ENCODE peak calls at places on chromosome 1, in nine cellular contexts. One of them, this sample, is unnamed.

GRCh38 chr1:181351740-181352139 is 131.6 kb upstream of the CACNA1E start:
- DNase-seq in B cell: no peak
- DNase-seq in WTC11: no peak
- DNase-seq in BE2C: no peak
- DNase-seq in body of pancreas: no peak
- DNase-seq in HFFc6: no peak
- DNase-seq in CD4-positive, alpha-beta T cell: no peak
- DNase-seq in progenitor cell of endocrine pancreas: no peak
- DNase-seq in right lobe of liver: no peak
- DNase-seq in this sample: no peak

GRCh38 chr1:167548059-167548932 is 5.3 kb downstream of the CREG1 start:
- DNase-seq in progenitor cell of endocrine pancreas: no peak
- DNase-seq in body of pancreas: no peak
- DNase-seq in B cell: no peak
- DNase-seq in CD4-positive, alpha-beta T cell: no peak
- DNase-seq in BE2C: no peak
- DNase-seq in right lobe of liver: no peak
- DNase-seq in WTC11: no peak
- DNase-seq in HFFc6: peak; percentile 34
- DNase-seq in this sample: no peak

GRCh38 chr1:159091547-159092397 is 15.2 kb upstream of the AIM2 start:
- DNase-seq in WTC11: no peak
- DNase-seq in right lobe of liver: no peak
- DNase-seq in body of pancreas: no peak
- DNase-seq in BE2C: no peak
- DNase-seq in progenitor cell of endocrine pancreas: no peak
- DNase-seq in B cell: no peak
- DNase-seq in HFFc6: peak; percentile 77
- DNase-seq in CD4-positive, alpha-beta T cell: no peak
- DNase-seq in this sample: no peak

GRCh38 chr1:103190746-103191145 is 82.4 kb upstream of the COL11A1 start:
- DNase-seq in BE2C: no peak
- DNase-seq in WTC11: no peak
- DNase-seq in HFFc6: peak; percentile 24
- DNase-seq in right lobe of liver: no peak
- DNase-seq in CD4-positive, alpha-beta T cell: no peak
- DNase-seq in body of pancreas: no peak
- DNase-seq in progenitor cell of endocrine pancreas: no peak
- DNase-seq in B cell: no peak
- DNase-seq in this sample: no peak

GRCh38 chr1:33762962-33763361 is 100.9 kb upstream of the HMGB4 start:
- DNase-seq in body of pancreas: no peak
- DNase-seq in right lobe of liver: no peak
- DNase-seq in B cell: no peak
- DNase-seq in HFFc6: peak; percentile 22
- DNase-seq in CD4-positive, alpha-beta T cell: no peak
- DNase-seq in WTC11: no peak
- DNase-seq in progenitor cell of endocrine pancreas: no peak
- DNase-seq in BE2C: no peak
- DNase-seq in this sample: no peak

GRCh38 chr1:233127157-233127556 is 168.4 kb downstream of the PCNX2 start:
- DNase-seq in right lobe of liver: no peak
- DNase-seq in BE2C: no peak
- DNase-seq in CD4-positive, alpha-beta T cell: no peak
- DNase-seq in B cell: no peak
- DNase-seq in body of pancreas: no peak
- DNase-seq in WTC11: no peak
- DNase-seq in progenitor cell of endocrine pancreas: no peak
- DNase-seq in HFFc6: no peak
- DNase-seq in this sample: no peak

GRCh38 chr1:173478099-173478555 is 992 bp downstream of the PRDX6 start:
- DNase-seq in progenitor cell of endocrine pancreas: no peak
- DNase-seq in BE2C: no peak
- DNase-seq in CD4-positive, alpha-beta T cell: no peak
- DNase-seq in WTC11: no peak
- DNase-seq in right lobe of liver: peak; percentile 46
- DNase-seq in B cell: no peak
- DNase-seq in body of pancreas: peak; percentile 82
- DNase-seq in HFFc6: peak; percentile 63
- DNase-seq in this sample: no peak

GRCh38 chr1:71755441-71755840 is 526.9 kb downstream of the NEGR1 start:
- DNase-seq in HFFc6: no peak
- DNase-seq in B cell: no peak
- DNase-seq in WTC11: no peak
- DNase-seq in right lobe of liver: no peak
- DNase-seq in CD4-positive, alpha-beta T cell: no peak
- DNase-seq in progenitor cell of endocrine pancreas: no peak
- DNase-seq in BE2C: no peak
- DNase-seq in body of pancreas: no peak
- DNase-seq in this sample: no peak

GRCh38 chr1:229278120-229278741 is 7.3 kb downstream of the RAB4A start:
- DNase-seq in WTC11: no peak
- DNase-seq in progenitor cell of endocrine pancreas: no peak
- DNase-seq in HFFc6: no peak
- DNase-seq in right lobe of liver: no peak
- DNase-seq in CD4-positive, alpha-beta T cell: no peak
- DNase-seq in B cell: no peak
- DNase-seq in BE2C: peak; percentile 23
- DNase-seq in body of pancreas: no peak
- DNase-seq in this sample: no peak

DNA sequence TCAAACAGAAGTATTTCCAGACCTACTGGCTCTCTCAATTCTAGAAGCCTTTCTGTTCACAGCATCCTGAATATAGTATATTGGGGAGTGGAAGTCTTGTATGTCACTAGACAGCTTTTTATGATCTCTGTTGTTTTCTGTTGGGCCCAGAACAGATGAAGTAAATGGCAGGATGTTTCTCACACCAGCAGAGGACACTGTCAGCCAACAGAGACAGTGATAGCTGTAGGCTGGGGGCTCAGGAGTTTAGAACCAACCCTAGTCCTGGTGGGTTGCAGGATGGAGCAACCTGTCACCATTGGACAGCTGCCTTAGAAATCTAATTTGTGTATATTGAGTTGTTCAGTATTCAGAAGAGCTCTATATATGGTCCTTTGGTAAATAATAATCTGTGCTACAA is 16.9 kb downstream of the AGO1 start:
- DNase-seq in B cell: no peak
- DNase-seq in HFFc6: no peak
- DNase-seq in CD4-positive, alpha-beta T cell: no peak
- DNase-seq in BE2C: no peak
- DNase-seq in right lobe of liver: no peak
- DNase-seq in progenitor cell of endocrine pancreas: no peak
- DNase-seq in body of pancreas: no peak
- DNase-seq in WTC11: no peak
- DNase-seq in this sample: no peak
- TF ChIP-seq CTCF in B cell: no peak
- TF ChIP-seq CTCF in HFFc6: peak; percentile 16
- TF ChIP-seq CTCF in CD4-positive, alpha-beta T cell: no peak
- TF ChIP-seq CTCF in BE2C: no peak
- TF ChIP-seq CTCF in right lobe of liver: no peak
- TF ChIP-seq CTCF in progenitor cell of endocrine pancreas: no peak
- TF ChIP-seq CTCF in body of pancreas: no peak
- TF ChIP-seq CTCF in WTC11: no peak
- TF ChIP-seq CTCF in this sample: no peak

GRCh38 chr1:219871427-219872057 is 56.8 kb downstream of the SLC30A10 start:
- DNase-seq in BE2C: no peak
- DNase-seq in right lobe of liver: no peak
- DNase-seq in B cell: no peak
- DNase-seq in progenitor cell of endocrine pancreas: no peak
- DNase-seq in HFFc6: no peak
- DNase-seq in body of pancreas: no peak
- DNase-seq in WTC11: no peak
- DNase-seq in CD4-positive, alpha-beta T cell: no peak
- DNase-seq in this sample: no peak
- TF ChIP-seq CTCF in BE2C: no peak
- TF ChIP-seq CTCF in right lobe of liver: no peak
- TF ChIP-seq CTCF in B cell: no peak
- TF ChIP-seq CTCF in progenitor cell of endocrine pancreas: no peak
- TF ChIP-seq CTCF in HFFc6: no peak
- TF ChIP-seq CTCF in body of pancreas: no peak
- TF ChIP-seq CTCF in WTC11: no peak
- TF ChIP-seq CTCF in CD4-positive, alpha-beta T cell: no peak
- TF ChIP-seq CTCF in this sample: no peak

DNA sequence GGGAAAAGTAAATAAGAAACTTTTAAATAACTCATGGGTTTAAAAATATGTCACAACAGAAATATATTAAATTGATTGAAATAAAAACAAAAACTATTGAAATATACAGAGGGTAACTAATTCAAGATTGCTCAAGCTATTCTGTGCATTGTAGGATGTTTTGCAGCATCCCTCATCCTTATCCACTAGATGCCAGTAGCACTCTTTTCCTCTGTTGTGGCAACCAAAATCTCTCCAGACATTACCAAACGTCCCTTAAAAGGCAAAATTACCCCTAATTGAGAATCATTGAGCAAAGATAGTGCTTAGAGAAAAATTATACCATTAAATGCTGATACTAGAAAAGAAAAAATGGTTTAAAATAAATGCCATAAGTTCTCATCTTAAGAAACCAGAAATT is 682.6 kb downstream of the RWDD3 start:
- DNase-seq in body of pancreas: no peak
- DNase-seq in CD4-positive, alpha-beta T cell: no peak
- DNase-seq in HFFc6: no peak
- DNase-seq in WTC11: no peak
- DNase-seq in B cell: no peak
- DNase-seq in BE2C: peak; percentile 11
- DNase-seq in right lobe of liver: no peak
- DNase-seq in progenitor cell of endocrine pancreas: no peak
- DNase-seq in this sample: no peak
- TF ChIP-seq CTCF in body of pancreas: no peak
- TF ChIP-seq CTCF in CD4-positive, alpha-beta T cell: no peak
- TF ChIP-seq CTCF in HFFc6: no peak
- TF ChIP-seq CTCF in WTC11: no peak
- TF ChIP-seq CTCF in B cell: no peak
- TF ChIP-seq CTCF in BE2C: peak; percentile 70
- TF ChIP-seq CTCF in right lobe of liver: peak; percentile 62
- TF ChIP-seq CTCF in progenitor cell of endocrine pancreas: peak; percentile 51
- TF ChIP-seq CTCF in this sample: peak; percentile 59

DNA sequence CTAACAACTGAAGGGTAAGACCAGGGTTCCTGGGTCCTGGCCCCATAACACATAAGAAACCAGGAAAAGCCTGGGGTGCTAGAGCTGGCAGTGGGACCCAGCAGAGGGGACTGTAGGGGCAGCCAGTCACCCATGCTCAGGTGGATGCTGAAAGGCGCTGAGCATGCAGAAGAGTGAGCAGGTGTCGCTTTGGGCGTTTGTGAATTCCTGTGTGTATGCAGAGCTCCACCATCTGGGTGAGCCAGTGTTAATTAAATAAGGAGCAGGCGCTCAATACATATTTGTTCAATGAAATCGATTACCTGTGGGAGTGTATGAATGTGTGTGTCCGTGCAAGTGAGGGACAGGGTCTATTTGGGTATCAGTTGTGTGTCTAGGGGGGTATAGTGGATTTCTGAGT is 499 bp downstream of the C1QA start:
- DNase-seq in CD4-positive, alpha-beta T cell: no peak
- DNase-seq in BE2C: no peak
- DNase-seq in B cell: no peak
- DNase-seq in HFFc6: no peak
- DNase-seq in right lobe of liver: no peak
- DNase-seq in body of pancreas: no peak
- DNase-seq in progenitor cell of endocrine pancreas: no peak
- DNase-seq in WTC11: no peak
- DNase-seq in this sample: no peak
- TF ChIP-seq CTCF in CD4-positive, alpha-beta T cell: no peak
- TF ChIP-seq CTCF in BE2C: no peak
- TF ChIP-seq CTCF in B cell: no peak
- TF ChIP-seq CTCF in HFFc6: no peak
- TF ChIP-seq CTCF in right lobe of liver: no peak
- TF ChIP-seq CTCF in body of pancreas: peak; percentile 25
- TF ChIP-seq CTCF in progenitor cell of endocrine pancreas: no peak
- TF ChIP-seq CTCF in WTC11: no peak
- TF ChIP-seq CTCF in this sample: no peak

GRCh38 chr1:215517441-215517891 is 49.6 kb upstream of the KCTD3 start:
- DNase-seq in BE2C: no peak
- DNase-seq in progenitor cell of endocrine pancreas: no peak
- DNase-seq in right lobe of liver: no peak
- DNase-seq in HFFc6: peak; percentile 46
- DNase-seq in body of pancreas: no peak
- DNase-seq in B cell: no peak
- DNase-seq in WTC11: peak; percentile 22
- DNase-seq in CD4-positive, alpha-beta T cell: no peak
- DNase-seq in this sample: no peak
- TF ChIP-seq CTCF in BE2C: peak; percentile 45
- TF ChIP-seq CTCF in progenitor cell of endocrine pancreas: peak; percentile 26
- TF ChIP-seq CTCF in right lobe of liver: no peak
- TF ChIP-seq CTCF in HFFc6: peak; percentile 73
- TF ChIP-seq CTCF in body of pancreas: no peak
- TF ChIP-seq CTCF in B cell: no peak
- TF ChIP-seq CTCF in WTC11: no peak
- TF ChIP-seq CTCF in CD4-positive, alpha-beta T cell: no peak
- TF ChIP-seq CTCF in this sample: peak; percentile 44

GRCh38 chr1:230292739-230293720 is 133.1 kb downstream of the PGBD5 start:
- DNase-seq in body of pancreas: peak; percentile 32
- DNase-seq in right lobe of liver: no peak
- DNase-seq in CD4-positive, alpha-beta T cell: no peak
- DNase-seq in progenitor cell of endocrine pancreas: no peak
- DNase-seq in WTC11: no peak
- DNase-seq in HFFc6: no peak
- DNase-seq in BE2C: no peak
- DNase-seq in B cell: no peak
- DNase-seq in this sample: no peak
- TF ChIP-seq CTCF in body of pancreas: no peak
- TF ChIP-seq CTCF in right lobe of liver: no peak
- TF ChIP-seq CTCF in CD4-positive, alpha-beta T cell: no peak
- TF ChIP-seq CTCF in progenitor cell of endocrine pancreas: no peak
- TF ChIP-seq CTCF in WTC11: no peak
- TF ChIP-seq CTCF in HFFc6: no peak
- TF ChIP-seq CTCF in BE2C: no peak
- TF ChIP-seq CTCF in B cell: no peak
- TF ChIP-seq CTCF in this sample: no peak

DNA sequence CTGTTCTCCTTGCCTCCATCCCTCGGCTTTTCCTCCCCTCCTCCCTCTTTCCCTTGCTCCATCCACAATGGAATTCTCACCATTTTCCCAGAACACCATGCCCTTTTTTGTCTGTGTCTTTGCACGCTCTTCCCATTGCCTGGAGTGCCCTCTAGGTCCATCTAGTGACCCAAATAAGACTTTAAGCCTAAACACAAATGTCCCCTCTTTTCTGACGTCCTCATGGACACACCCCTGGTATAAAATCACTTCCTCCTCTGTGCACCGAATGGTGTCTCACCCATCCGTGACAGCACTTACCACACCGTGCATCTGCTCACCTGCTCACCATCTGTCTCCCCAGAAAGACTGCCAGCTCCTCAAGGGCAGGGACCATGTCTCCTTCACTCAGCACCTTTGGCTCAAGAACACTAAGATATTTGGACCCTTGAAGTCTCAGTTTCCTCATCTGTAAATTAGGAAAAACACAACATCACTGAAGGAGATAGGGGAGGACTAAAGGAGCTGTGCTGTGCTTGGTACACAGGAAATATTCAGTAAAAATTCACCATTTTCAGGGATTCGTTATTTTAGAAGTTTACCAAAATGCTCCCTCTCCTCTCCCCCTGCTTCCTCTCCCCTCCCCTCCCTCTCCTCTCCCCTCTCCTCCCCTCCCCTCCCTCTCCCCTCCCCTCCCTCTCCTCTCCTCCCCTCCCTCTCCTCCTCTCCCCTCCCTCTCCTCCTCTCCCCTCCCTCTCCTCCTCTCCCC is 23.7 kb upstream of the CPT2 start:
- DNase-seq in CD4-positive, alpha-beta T cell: no peak
- DNase-seq in progenitor cell of endocrine pancreas: no peak
- DNase-seq in B cell: no peak
- DNase-seq in right lobe of liver: no peak
- DNase-seq in HFFc6: peak; percentile 64
- DNase-seq in BE2C: no peak
- DNase-seq in WTC11: no peak
- DNase-seq in body of pancreas: no peak
- DNase-seq in this sample: no peak
- TF ChIP-seq CTCF in CD4-positive, alpha-beta T cell: no peak
- TF ChIP-seq CTCF in progenitor cell of endocrine pancreas: peak; percentile 10
- TF ChIP-seq CTCF in B cell: no peak
- TF ChIP-seq CTCF in right lobe of liver: peak; percentile 17
- TF ChIP-seq CTCF in HFFc6: peak; percentile 68
- TF ChIP-seq CTCF in BE2C: peak; percentile 18
- TF ChIP-seq CTCF in WTC11: no peak
- TF ChIP-seq CTCF in body of pancreas: no peak
- TF ChIP-seq CTCF in this sample: no peak